ENCODE peak calls at places on chromosomes 13 and 19, in four cellular contexts. H is psoas muscle; Q is CD4-positive, alpha-beta memory T cell; L is heart left ventricle. Z is an unnamed sample. For H3K4me1, the result is how much of the 10 kb centered on the place peaks cover.

GRCh38 chr13:36354842-36355241 is 8.6 kb upstream of the SPART start:
- DNase-seq in H (no peak), Q (no peak), L (no peak), Z (no peak)

GRCh38 chr19:35729763-35730162 is 12.0 kb downstream of the KMT2B start:
- DNase-seq in H (peak), Q (no peak), L (no peak), Z (no peak)

GRCh38 chr13:83452292-83452950 is 429.9 kb downstream of the SLITRK1 start:
- DNase-seq in H (peak), Q (no peak), L (no peak), Z (no peak)

GRCh38 chr13:19960673-19961015 is 2.1 kb downstream of the ZMYM2 start:
- DNase-seq in H (no peak), Q (no peak), L (no peak), Z (no peak)

GRCh38 chr19:49546825-49547565 is 19.2 kb downstream of the RCN3 start:
- DNase-seq in H (no peak), Q (peak), L (peak), Z (peak)

GRCh38 chr19:18644144-18645034 is 7.6 kb downstream of the KLHL26 start:
- DNase-seq in H (no peak), Q (no peak), L (no peak), Z (no peak)

GRCh38 chr19:31983647-31984046 is 361.8 kb upstream of the ZNF507 start:
- DNase-seq in H (no peak), Q (no peak), L (no peak), Z (no peak)

GRCh38 chr19:1395194-1396018 is 5.9 kb downstream of the GAMT start:
- DNase-seq in H (peak), Q (no peak), L (no peak), Z (no peak)

GRCh38 chr13:50122465-50122864 is 107.2 kb downstream of the KCNRG start:
- DNase-seq in H (no peak), Q (no peak), L (no peak), Z (no peak)

GRCh38 chr19:18284710-18285430 is 3.4 kb upstream of the JUND start:
- DNase-seq in H (no peak), Q (peak), L (no peak), Z (no peak)

GRCh38 chr13:44015808-44016207 is 136.1 kb downstream of the LACC1 start:
- DNase-seq in H (no peak), Q (no peak), L (no peak), Z (no peak)

GRCh38 chr13:27395007-27395510 is 29.4 kb upstream of the GTF3A start:
- DNase-seq in H (no peak), Q (no peak), L (no peak), Z (no peak)

GRCh38 chr13:110759710-110760109 is 46.2 kb downstream of the ING1 start:
- DNase-seq in H (no peak), Q (no peak), L (no peak), Z (no peak)

GRCh38 chr13:111131048-111131447 is 15.9 kb downstream of the ARHGEF7 start:
- DNase-seq in H (no peak), Q (no peak), L (no peak), Z (no peak)

GRCh38 chr19:8120636-8121480 is 28.5 kb downstream of the FBN3 start:
- DNase-seq in H (no peak), Q (no peak), L (no peak), Z (no peak)

GRCh38 chr13:23560571-23561089 is 9.6 kb upstream of the TNFRSF19 start:
- DNase-seq in H (no peak), Q (no peak), L (no peak), Z (no peak)

GRCh38 chr19:2618611-2619010 is 83.9 kb downstream of the GNG7 start:
- DNase-seq in H (peak), Q (peak), L (peak), Z (peak)
- H3K4me1 ChIP-seq in H (under half), Q (half or more), L (under half), Z (half or more)

GRCh38 chr19:36838784-36839324 is 667 bp upstream of the ZNF790 start:
- DNase-seq in H (no peak), Q (no peak), L (no peak), Z (peak)
- H3K27ac ChIP-seq in H (peak), Q (peak), L (peak), Z (peak)

DNA sequence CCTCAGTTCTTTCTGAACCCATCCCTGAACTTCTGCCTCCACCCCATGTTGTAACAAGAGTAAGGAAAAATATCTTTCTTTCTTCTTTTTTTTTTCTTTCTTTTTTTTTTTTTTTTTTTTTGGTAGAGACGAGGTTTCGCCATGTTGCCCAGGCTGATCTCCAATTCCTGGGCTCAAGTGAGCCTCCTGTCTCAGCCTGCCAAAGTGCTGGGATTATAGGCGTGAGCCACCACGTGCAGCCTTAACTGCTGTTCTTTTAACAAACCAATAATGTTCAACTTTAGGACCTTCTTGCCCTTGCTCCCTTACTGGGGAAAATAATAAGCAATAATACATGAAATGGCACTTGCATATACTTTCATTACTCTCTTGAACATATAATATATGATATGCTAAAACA is 19.7 kb downstream of the GPR183 start:
- DNase-seq in H (peak), Q (no peak), L (no peak), Z (no peak)
- H3K4me1 ChIP-seq in H (under half), Q (half or more), L (under half), Z (half or more)

GRCh38 chr13:75725784-75726183 is 89.7 kb downstream of the LMO7 start:
- DNase-seq in H (no peak), Q (no peak), L (no peak), Z (no peak)
- H3K27ac ChIP-seq in H (no peak), Q (no peak), L (no peak), Z (no peak)